ENCODE peak calls at places on chromosomes 7 and 10, in four cellular contexts. C, L, X and I are unnamed samples.

GRCh38 chr10:111598433-111599059 is 521.7 kb downstream of the ADRA2A start:
- DNase-seq in C (peak; percentile 54), L (peak; percentile 31), X (peak; percentile 15), I (peak; percentile 79)

GRCh38 chr10:43928425-43928968 is 279.8 kb upstream of the ZNF32 start:
- DNase-seq in C (no peak), L (no peak), X (no peak), I (no peak)

GRCh38 chr10:11285171-11285570 is 267.5 kb downstream of the CELF2 start:
- DNase-seq in C (no peak), L (no peak), X (no peak), I (peak; percentile 8)

GRCh38 chr7:47988496-47989386 is 9.3 kb upstream of the HUS1 start:
- DNase-seq in C (no peak), L (no peak), X (no peak), I (peak; percentile 44)

GRCh38 chr10:113679463-113680171 is at the start of gene CASP7:
- DNase-seq in C (peak; percentile 78), L (peak; percentile 62), X (peak; percentile 77), I (peak; percentile 88)

GRCh38 chr7:96707901-96708774 is 1.5 kb downstream of the SEM1 start:
- DNase-seq in C (peak; percentile 26), L (no peak), X (no peak), I (no peak)

GRCh38 chr10:13984647-13985155 is 346.0 kb downstream of the FRMD4A start:
- DNase-seq in C (peak; percentile 74), L (no peak), X (no peak), I (peak; percentile 97)

GRCh38 chr7:113128028-113128427 is 9.7 kb upstream of the SMIM30 start:
- DNase-seq in C (peak; percentile 11), L (no peak), X (no peak), I (peak; percentile 78)

GRCh38 chr7:108294595-108294994 is 161.6 kb downstream of the NRCAM start:
- DNase-seq in C (no peak), L (no peak), X (no peak), I (peak; percentile 9)